ENCODE peak calls at places on chromosomes 2 and 18, in six cellular contexts. One of them, this sample, is unnamed.

GRCh38 chr2:55530539-55531081 is 11.1 kb downstream of the CFAP36 start:
- DNase-seq in endodermal cell: no peak
- DNase-seq in Peyer's patch: no peak
- DNase-seq in activated CD8-positive, alpha-beta T cell treated with anti-CD3 and anti-CD28 coated beads for 36 hours: no peak
- DNase-seq in fibroblast of the aortic adventitia: no peak
- DNase-seq in endothelial cell: no peak
- DNase-seq in this sample: no peak

GRCh38 chr2:149559341-149560068 is 28.1 kb downstream of the MMADHC start:
- DNase-seq in endothelial cell: no peak
- DNase-seq in activated CD8-positive, alpha-beta T cell treated with anti-CD3 and anti-CD28 coated beads for 36 hours: no peak
- DNase-seq in fibroblast of the aortic adventitia: no peak
- DNase-seq in endodermal cell: peak
- DNase-seq in Peyer's patch: no peak
- DNase-seq in this sample: no peak

GRCh38 chr2:45342-46130 is 769 bp downstream of the FAM110C start:
- DNase-seq in endothelial cell: no peak
- DNase-seq in endodermal cell: peak
- DNase-seq in fibroblast of the aortic adventitia: no peak
- DNase-seq in Peyer's patch: no peak
- DNase-seq in activated CD8-positive, alpha-beta T cell treated with anti-CD3 and anti-CD28 coated beads for 36 hours: no peak
- DNase-seq in this sample: no peak

GRCh38 chr2:219272351-219272750 is 6.8 kb upstream of the DNAJB2 start:
- DNase-seq in activated CD8-positive, alpha-beta T cell treated with anti-CD3 and anti-CD28 coated beads for 36 hours: no peak
- DNase-seq in fibroblast of the aortic adventitia: no peak
- DNase-seq in endothelial cell: no peak
- DNase-seq in Peyer's patch: no peak
- DNase-seq in endodermal cell: no peak
- DNase-seq in this sample: no peak

GRCh38 chr2:237774811-237775553 is 23.6 kb upstream of the RBM44 start:
- DNase-seq in activated CD8-positive, alpha-beta T cell treated with anti-CD3 and anti-CD28 coated beads for 36 hours: peak
- DNase-seq in fibroblast of the aortic adventitia: peak
- DNase-seq in endothelial cell: peak
- DNase-seq in endodermal cell: peak
- DNase-seq in Peyer's patch: peak
- DNase-seq in this sample: peak

GRCh38 chr2:23412556-23413155 is 27.7 kb downstream of the KLHL29 start:
- DNase-seq in Peyer's patch: peak
- DNase-seq in endodermal cell: no peak
- DNase-seq in fibroblast of the aortic adventitia: peak
- DNase-seq in activated CD8-positive, alpha-beta T cell treated with anti-CD3 and anti-CD28 coated beads for 36 hours: no peak
- DNase-seq in endothelial cell: no peak
- DNase-seq in this sample: no peak

GRCh38 chr2:168119519-168120141 is 127.8 kb downstream of the STK39 start:
- DNase-seq in Peyer's patch: no peak
- DNase-seq in endothelial cell: peak
- DNase-seq in activated CD8-positive, alpha-beta T cell treated with anti-CD3 and anti-CD28 coated beads for 36 hours: peak
- DNase-seq in endodermal cell: peak
- DNase-seq in fibroblast of the aortic adventitia: peak
- DNase-seq in this sample: peak

GRCh38 chr2:176081993-176082884 is 1.5 kb downstream of the EVX2 start:
- DNase-seq in endothelial cell: peak
- DNase-seq in fibroblast of the aortic adventitia: no peak
- DNase-seq in Peyer's patch: no peak
- DNase-seq in activated CD8-positive, alpha-beta T cell treated with anti-CD3 and anti-CD28 coated beads for 36 hours: no peak
- DNase-seq in endodermal cell: peak
- DNase-seq in this sample: no peak

GRCh38 chr2:169734172-169734847 is 678 bp downstream of the KLHL23 start:
- DNase-seq in Peyer's patch: no peak
- DNase-seq in fibroblast of the aortic adventitia: no peak
- DNase-seq in activated CD8-positive, alpha-beta T cell treated with anti-CD3 and anti-CD28 coated beads for 36 hours: peak
- DNase-seq in endodermal cell: peak
- DNase-seq in endothelial cell: peak
- DNase-seq in this sample: peak

GRCh38 chr18:70337139-70337972 is 48.5 kb downstream of the SOCS6 start:
- DNase-seq in endothelial cell: no peak
- DNase-seq in activated CD8-positive, alpha-beta T cell treated with anti-CD3 and anti-CD28 coated beads for 36 hours: no peak
- DNase-seq in Peyer's patch: peak
- DNase-seq in fibroblast of the aortic adventitia: peak
- DNase-seq in endodermal cell: peak
- DNase-seq in this sample: no peak

GRCh38 chr2:120314656-120315366 is 31.1 kb upstream of the INHBB start:
- DNase-seq in activated CD8-positive, alpha-beta T cell treated with anti-CD3 and anti-CD28 coated beads for 36 hours: peak
- DNase-seq in Peyer's patch: no peak
- DNase-seq in endothelial cell: no peak
- DNase-seq in endodermal cell: no peak
- DNase-seq in fibroblast of the aortic adventitia: no peak
- DNase-seq in this sample: no peak

GRCh38 chr18:58129019-58129374 is 85.0 kb downstream of the NEDD4L start:
- DNase-seq in activated CD8-positive, alpha-beta T cell treated with anti-CD3 and anti-CD28 coated beads for 36 hours: no peak
- DNase-seq in endothelial cell: no peak
- DNase-seq in fibroblast of the aortic adventitia: no peak
- DNase-seq in endodermal cell: no peak
- DNase-seq in Peyer's patch: no peak
- DNase-seq in this sample: no peak

GRCh38 chr18:60070631-60071030 is 170.8 kb downstream of the PMAIP1 start:
- DNase-seq in endodermal cell: no peak
- DNase-seq in fibroblast of the aortic adventitia: no peak
- DNase-seq in activated CD8-positive, alpha-beta T cell treated with anti-CD3 and anti-CD28 coated beads for 36 hours: no peak
- DNase-seq in endothelial cell: no peak
- DNase-seq in Peyer's patch: no peak
- DNase-seq in this sample: no peak

GRCh38 chr2:168456526-168457176 is 579 bp downstream of the CERS6 start:
- DNase-seq in Peyer's patch: peak
- DNase-seq in activated CD8-positive, alpha-beta T cell treated with anti-CD3 and anti-CD28 coated beads for 36 hours: peak
- DNase-seq in fibroblast of the aortic adventitia: no peak
- DNase-seq in endothelial cell: peak
- DNase-seq in endodermal cell: peak
- DNase-seq in this sample: no peak

GRCh38 chr18:8856769-8857393 is 151.5 kb downstream of the MTCL1 start:
- DNase-seq in fibroblast of the aortic adventitia: no peak
- DNase-seq in activated CD8-positive, alpha-beta T cell treated with anti-CD3 and anti-CD28 coated beads for 36 hours: no peak
- DNase-seq in endodermal cell: no peak
- DNase-seq in Peyer's patch: no peak
- DNase-seq in endothelial cell: no peak
- DNase-seq in this sample: no peak

GRCh38 chr2:219522111-219523030 is 8.1 kb downstream of the ASIC4 start:
- DNase-seq in Peyer's patch: no peak
- DNase-seq in endothelial cell: peak
- DNase-seq in fibroblast of the aortic adventitia: peak
- DNase-seq in activated CD8-positive, alpha-beta T cell treated with anti-CD3 and anti-CD28 coated beads for 36 hours: no peak
- DNase-seq in endodermal cell: peak
- DNase-seq in this sample: no peak

GRCh38 chr2:45382744-45383143 is 228.3 kb downstream of the SRBD1 start:
- DNase-seq in fibroblast of the aortic adventitia: peak
- DNase-seq in endothelial cell: no peak
- DNase-seq in endodermal cell: no peak
- DNase-seq in activated CD8-positive, alpha-beta T cell treated with anti-CD3 and anti-CD28 coated beads for 36 hours: no peak
- DNase-seq in Peyer's patch: no peak
- DNase-seq in this sample: no peak

GRCh38 chr2:239274391-239275001 is 126.3 kb downstream of the HDAC4 start:
- DNase-seq in fibroblast of the aortic adventitia: peak
- DNase-seq in activated CD8-positive, alpha-beta T cell treated with anti-CD3 and anti-CD28 coated beads for 36 hours: peak
- DNase-seq in Peyer's patch: peak
- DNase-seq in endodermal cell: no peak
- DNase-seq in endothelial cell: no peak
- DNase-seq in this sample: no peak

GRCh38 chr2:36655456-36655855 is 41.1 kb upstream of the VIT start:
- DNase-seq in endodermal cell: no peak
- DNase-seq in fibroblast of the aortic adventitia: peak
- DNase-seq in Peyer's patch: no peak
- DNase-seq in endothelial cell: no peak
- DNase-seq in activated CD8-positive, alpha-beta T cell treated with anti-CD3 and anti-CD28 coated beads for 36 hours: no peak
- DNase-seq in this sample: no peak

GRCh38 chr2:9648821-9649220 is 18.0 kb upstream of the YWHAQ start:
- DNase-seq in endodermal cell: peak
- DNase-seq in activated CD8-positive, alpha-beta T cell treated with anti-CD3 and anti-CD28 coated beads for 36 hours: no peak
- DNase-seq in Peyer's patch: no peak
- DNase-seq in fibroblast of the aortic adventitia: no peak
- DNase-seq in endothelial cell: no peak
- DNase-seq in this sample: no peak

GRCh38 chr2:39119732-39120520 is 925 bp downstream of the SOS1 start:
- DNase-seq in activated CD8-positive, alpha-beta T cell treated with anti-CD3 and anti-CD28 coated beads for 36 hours: peak
- DNase-seq in fibroblast of the aortic adventitia: peak
- DNase-seq in Peyer's patch: peak
- DNase-seq in endothelial cell: peak
- DNase-seq in endodermal cell: peak
- DNase-seq in this sample: peak

GRCh38 chr2:190277234-190278112 is 42.2 kb downstream of the HIBCH start:
- DNase-seq in fibroblast of the aortic adventitia: peak
- DNase-seq in endothelial cell: peak
- DNase-seq in activated CD8-positive, alpha-beta T cell treated with anti-CD3 and anti-CD28 coated beads for 36 hours: peak
- DNase-seq in endodermal cell: peak
- DNase-seq in Peyer's patch: no peak
- DNase-seq in this sample: no peak

GRCh38 chr2:75600418-75601088 is 39.8 kb upstream of the EVA1A start:
- DNase-seq in endodermal cell: no peak
- DNase-seq in Peyer's patch: no peak
- DNase-seq in fibroblast of the aortic adventitia: no peak
- DNase-seq in endothelial cell: no peak
- DNase-seq in activated CD8-positive, alpha-beta T cell treated with anti-CD3 and anti-CD28 coated beads for 36 hours: no peak
- DNase-seq in this sample: no peak

DNA sequence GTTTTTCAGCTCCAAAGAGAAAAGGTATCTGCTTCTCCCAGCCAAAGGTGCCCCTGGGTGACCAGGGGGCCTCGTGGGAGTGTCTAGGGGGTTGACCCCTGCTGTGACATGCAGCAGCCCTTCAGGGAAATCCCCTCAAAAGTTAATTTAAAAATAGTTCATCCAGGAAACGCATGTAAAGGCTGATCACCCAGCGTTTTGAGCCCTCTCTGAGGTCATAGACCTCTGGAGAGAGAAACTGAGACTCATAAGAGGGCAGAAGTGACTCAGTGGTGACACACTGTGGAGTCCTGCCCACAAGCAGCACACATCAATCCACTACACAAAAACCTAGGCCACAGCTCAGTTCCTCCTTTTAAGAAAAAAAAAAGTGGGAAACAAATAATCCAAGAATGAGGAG is 11.9 kb downstream of the GAL3ST2 start:
- DNase-seq in activated CD8-positive, alpha-beta T cell treated with anti-CD3 and anti-CD28 coated beads for 36 hours: peak
- DNase-seq in Peyer's patch: no peak
- DNase-seq in endodermal cell: no peak
- DNase-seq in fibroblast of the aortic adventitia: no peak
- DNase-seq in endothelial cell: no peak
- DNase-seq in this sample: peak
- TF ChIP-seq CTCF in activated CD8-positive, alpha-beta T cell treated with anti-CD3 and anti-CD28 coated beads for 36 hours: no peak
- TF ChIP-seq CTCF in Peyer's patch: no peak
- TF ChIP-seq CTCF in endodermal cell: no peak
- TF ChIP-seq CTCF in fibroblast of the aortic adventitia: no peak
- TF ChIP-seq CTCF in endothelial cell: no peak
- TF ChIP-seq CTCF in this sample: no peak

GRCh38 chr2:112465373-112465772 is 16.6 kb upstream of the TTL start:
- DNase-seq in Peyer's patch: no peak
- DNase-seq in activated CD8-positive, alpha-beta T cell treated with anti-CD3 and anti-CD28 coated beads for 36 hours: no peak
- DNase-seq in endothelial cell: no peak
- DNase-seq in fibroblast of the aortic adventitia: peak
- DNase-seq in endodermal cell: no peak
- DNase-seq in this sample: no peak
- TF ChIP-seq CTCF in Peyer's patch: no peak
- TF ChIP-seq CTCF in activated CD8-positive, alpha-beta T cell treated with anti-CD3 and anti-CD28 coated beads for 36 hours: no peak
- TF ChIP-seq CTCF in endothelial cell: no peak
- TF ChIP-seq CTCF in fibroblast of the aortic adventitia: peak
- TF ChIP-seq CTCF in endodermal cell: peak
- TF ChIP-seq CTCF in this sample: no peak

GRCh38 chr2:201233192-201234166 is 26.9 kb upstream of the CASP8 start:
- DNase-seq in Peyer's patch: peak
- DNase-seq in fibroblast of the aortic adventitia: peak
- DNase-seq in endothelial cell: no peak
- DNase-seq in endodermal cell: peak
- DNase-seq in activated CD8-positive, alpha-beta T cell treated with anti-CD3 and anti-CD28 coated beads for 36 hours: peak
- DNase-seq in this sample: peak
- TF ChIP-seq CTCF in Peyer's patch: no peak
- TF ChIP-seq CTCF in fibroblast of the aortic adventitia: no peak
- TF ChIP-seq CTCF in endothelial cell: no peak
- TF ChIP-seq CTCF in endodermal cell: no peak
- TF ChIP-seq CTCF in activated CD8-positive, alpha-beta T cell treated with anti-CD3 and anti-CD28 coated beads for 36 hours: no peak
- TF ChIP-seq CTCF in this sample: no peak

GRCh38 chr2:33133436-33133835 is 186.7 kb downstream of the LTBP1 start:
- DNase-seq in fibroblast of the aortic adventitia: peak
- DNase-seq in endothelial cell: no peak
- DNase-seq in endodermal cell: no peak
- DNase-seq in activated CD8-positive, alpha-beta T cell treated with anti-CD3 and anti-CD28 coated beads for 36 hours: no peak
- DNase-seq in Peyer's patch: no peak
- DNase-seq in this sample: no peak

GRCh38 chr2:33136056-33136455 is 189.3 kb downstream of the LTBP1 start:
- DNase-seq in endodermal cell: no peak
- DNase-seq in fibroblast of the aortic adventitia: peak
- DNase-seq in Peyer's patch: no peak
- DNase-seq in activated CD8-positive, alpha-beta T cell treated with anti-CD3 and anti-CD28 coated beads for 36 hours: no peak
- DNase-seq in endothelial cell: no peak
- DNase-seq in this sample: no peak

GRCh38 chr2:33134764-33135560 is 188.2 kb downstream of the LTBP1 start:
- DNase-seq in fibroblast of the aortic adventitia: peak
- DNase-seq in Peyer's patch: no peak
- DNase-seq in activated CD8-positive, alpha-beta T cell treated with anti-CD3 and anti-CD28 coated beads for 36 hours: no peak
- DNase-seq in endothelial cell: no peak
- DNase-seq in endodermal cell: no peak
- DNase-seq in this sample: no peak

GRCh38 chr2:33135645-33136044 is 188.9 kb downstream of the LTBP1 start:
- DNase-seq in fibroblast of the aortic adventitia: peak
- DNase-seq in endothelial cell: no peak
- DNase-seq in activated CD8-positive, alpha-beta T cell treated with anti-CD3 and anti-CD28 coated beads for 36 hours: no peak
- DNase-seq in endodermal cell: no peak
- DNase-seq in Peyer's patch: no peak
- DNase-seq in this sample: no peak

GRCh38 chr2:33134086-33134763 is 187.5 kb downstream of the LTBP1 start:
- DNase-seq in endothelial cell: no peak
- DNase-seq in activated CD8-positive, alpha-beta T cell treated with anti-CD3 and anti-CD28 coated beads for 36 hours: no peak
- DNase-seq in fibroblast of the aortic adventitia: peak
- DNase-seq in Peyer's patch: peak
- DNase-seq in endodermal cell: no peak
- DNase-seq in this sample: no peak
- TF ChIP-seq CTCF in endothelial cell: no peak
- TF ChIP-seq CTCF in activated CD8-positive, alpha-beta T cell treated with anti-CD3 and anti-CD28 coated beads for 36 hours: no peak
- TF ChIP-seq CTCF in fibroblast of the aortic adventitia: peak
- TF ChIP-seq CTCF in Peyer's patch: no peak
- TF ChIP-seq CTCF in endodermal cell: no peak
- TF ChIP-seq CTCF in this sample: no peak